ENCODE peak calls at places on chromosome 7, in four cellular contexts. K is stimulated activated CD4-positive, alpha-beta T cell treated with anti-CD3 and anti-CD28 coated beads, Interleukin-4, amount 100 ng/mL, for 48 hours; E is kidney tubule cell; J is mesothelial cell of epicardium. G is an unnamed sample.

GRCh38 chr7:137507096-137507495 is 163.6 kb upstream of the PTN start:
- DNase-seq in E (no peak), J (no peak), K (no peak), G (no peak)

GRCh38 chr7:79227035-79227434 is 226.4 kb downstream of the MAGI2 start:
- DNase-seq in J (no peak), K (no peak), E (no peak), G (no peak)

GRCh38 chr7:27810186-27810585 is 70.2 kb downstream of the TAX1BP1 start:
- DNase-seq in E (no peak), J (no peak), K (no peak), G (no peak)

GRCh38 chr7:50612704-50613103 is 47.5 kb upstream of the DDC start:
- DNase-seq in K (no peak), E (no peak), J (no peak), G (no peak)

GRCh38 chr7:24042028-24042427 is 242.0 kb upstream of the NPY start:
- DNase-seq in J (no peak), K (no peak), E (no peak), G (no peak)

GRCh38 chr7:1844956-1845390 is 174.9 kb downstream of the ELFN1 start:
- DNase-seq in K (no peak), E (no peak), J (peak), G (no peak)

GRCh38 chr7:132390705-132391104 is 185.6 kb downstream of the PLXNA4 start:
- DNase-seq in E (peak), J (no peak), K (no peak), G (no peak)

GRCh38 chr7:104272767-104273384 is 55.5 kb upstream of the LHFPL3 start:
- DNase-seq in J (no peak), E (peak), K (no peak), G (peak)

GRCh38 chr7:28921822-28922221 is 36.3 kb downstream of the TRIL start:
- DNase-seq in J (no peak), E (peak), K (peak), G (peak)

GRCh38 chr7:86320341-86320740 is 323.4 kb upstream of the GRM3 start:
- DNase-seq in E (no peak), K (no peak), J (no peak), G (no peak)

GRCh38 chr7:100371561-100372171 is 1.6 kb upstream of the PILRA start:
- DNase-seq in J (no peak), K (no peak), E (no peak), G (no peak)

GRCh38 chr7:7681191-7681935 is 37.0 kb downstream of the RPA3 start:
- DNase-seq in J (no peak), K (peak), E (peak), G (peak)

G was measured in GM23338.